ENCODE peak calls at places on chromosome 22, in five cellular contexts. V is endodermal cell, H is adrenal gland, S is heart right ventricle, O is colonic mucosa. N is an unnamed sample.
A peak's percentile ranks its signal among the peaks of the same experiment; 100 is the strongest.

GRCh38 chr22:35383679-35384071 is 2.8 kb downstream of the HMOX1 start:
- DNase-seq in S (no peak), O (no peak), V (no peak), H (no peak), N (no peak)

GRCh38 chr22:39290248-39290720 is 29.1 kb downstream of the RPL3 start:
- DNase-seq in V (no peak), O (no peak), S (no peak), H (no peak), N (no peak)

GRCh38 chr22:44691796-44692661 is 10.0 kb upstream of the PRR5 start:
- DNase-seq in O (no peak), V (no peak), H (no peak), S (no peak), N (no peak)

GRCh38 chr22:37032535-37033460 is 13.3 kb downstream of the MPST start:
- DNase-seq in S (no peak), H (no peak), O (peak; percentile 89), V (peak; percentile 72), N (peak; percentile 77)

GRCh38 chr22:23291806-23292452 is 111.6 kb downstream of the BCR start:
- DNase-seq in V (no peak), O (no peak), S (no peak), H (no peak), N (no peak)

GRCh38 chr22:49087716-49088660 is 739.7 kb downstream of the BRD1 start:
- DNase-seq in S (no peak), V (no peak), H (no peak), O (no peak), N (peak; percentile 62)

GRCh38 chr22:39556970-39557811 is 13.4 kb upstream of the CACNA1I start:
- DNase-seq in O (no peak), V (peak; percentile 66), S (no peak), H (peak; percentile 72), N (no peak)

GRCh38 chr22:22030493-22031182 is 48.1 kb upstream of the TOP3B start:
- DNase-seq in H (no peak), V (peak; percentile 86), O (no peak), S (no peak), N (no peak)

GRCh38 chr22:28438183-28438778 is 241.4 kb downstream of the TTC28 start:
- DNase-seq in V (no peak), H (no peak), O (no peak), S (no peak), N (no peak)

GRCh38 chr22:19149047-19149883 is 827 bp downstream of the GSC2 start:
- DNase-seq in V (peak; percentile 84), O (no peak), H (no peak), S (no peak), N (peak; percentile 80)

GRCh38 chr22:24400726-24401596 is 26.4 kb upstream of the ADORA2A start:
- DNase-seq in O (no peak), H (no peak), S (no peak), V (no peak), N (no peak)

DNA sequence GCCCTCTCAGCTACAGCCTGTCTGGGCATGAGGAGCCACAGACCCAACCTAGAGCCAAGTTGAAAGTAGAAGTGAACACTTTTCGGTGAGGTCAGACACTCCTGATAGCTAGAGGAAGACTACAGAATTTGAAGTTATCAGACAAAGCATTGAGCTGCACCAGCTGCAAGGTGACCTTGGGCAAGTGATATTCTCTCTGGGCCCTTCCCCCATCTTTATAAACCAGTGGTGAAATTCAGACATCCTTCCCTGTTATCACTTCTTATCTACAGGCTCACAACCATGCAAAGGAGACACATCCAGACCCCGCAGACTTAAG is 8.0 kb upstream of the PMM1 start:
- DNase-seq in V (no peak), S (no peak), O (no peak), H (peak; percentile 45), N (no peak)
- TF ChIP-seq CTCF in V (no peak), S (no peak), O (no peak), H (no peak), N (no peak)

DNA sequence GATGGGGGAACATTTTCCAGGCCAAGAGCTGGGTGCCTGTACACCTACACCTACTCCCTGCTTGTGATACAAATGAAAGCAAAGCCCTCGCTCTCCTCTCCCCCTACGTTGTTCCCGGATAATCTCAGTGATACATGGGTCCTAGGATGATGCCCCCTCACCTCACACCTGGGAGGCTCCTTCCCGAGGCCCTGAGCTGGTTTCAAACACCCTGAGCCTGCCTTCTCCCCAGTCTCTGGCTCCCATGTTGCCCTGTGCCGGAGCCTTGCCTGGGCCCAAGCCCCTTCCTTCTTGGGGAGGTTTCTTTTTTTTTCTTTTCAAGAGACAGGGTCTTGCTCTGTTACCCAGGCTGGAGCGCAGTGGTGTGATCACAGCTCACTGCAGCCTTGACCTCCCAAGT is 23.3 kb downstream of the TRMU start:
- DNase-seq in S (no peak), V (no peak), H (no peak), O (no peak), N (no peak)
- H3K4me1 ChIP-seq in S (peaks cover 5% of the 10 kb centered on the region), V (no peaks in the 10 kb centered on the region), H (no peaks in the 10 kb centered on the region), O (no peaks in the 10 kb centered on the region), N (no peaks in the 10 kb centered on the region)

GRCh38 chr22:29994027-29994715 is 86.1 kb upstream of the HORMAD2 start:
- DNase-seq in H (no peak), S (no peak), O (no peak), V (no peak), N (no peak)
- H3K27ac ChIP-seq in H (no peak overlapping the region), S (no peak overlapping the region), O (peak overlapping the region; percentile 58), V (no peak overlapping the region), N (no peak overlapping the region)

DNA sequence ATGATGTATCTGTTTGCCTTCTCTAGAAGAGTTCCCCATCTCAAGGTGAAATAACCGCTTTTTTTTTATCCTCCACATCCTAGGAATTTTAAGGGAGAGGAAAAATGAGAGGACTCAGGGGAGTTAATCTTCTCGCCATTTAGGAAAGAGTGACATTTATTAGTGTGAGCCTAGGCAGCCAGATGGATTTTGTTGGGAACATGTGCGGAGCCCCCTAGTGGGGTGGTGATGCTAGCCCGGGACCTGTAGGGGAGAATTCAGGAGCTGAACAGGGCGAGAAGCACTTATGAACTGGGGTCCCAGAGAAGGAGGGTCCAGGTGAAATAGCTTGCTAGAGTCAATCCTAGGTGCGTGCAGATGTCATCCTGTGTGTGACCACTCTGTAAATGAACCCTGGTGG is 10.7 kb downstream of the IL17RA start:
- DNase-seq in O (no peak), H (no peak), V (peak; percentile 82), S (no peak), N (no peak)
- TF ChIP-seq CTCF in O (no peak), H (no peak), V (peak; percentile 84), S (no peak), N (peak; percentile 8)